ENCODE peak calls at places on chromosomes 16 and 17, in four cellular contexts. D, B, U and I are unnamed samples.

GRCh38 chr16:3880623-3881498 is at the start of gene CREBBP:
- DNase-seq in D (peak), B (peak), U (peak), I (peak)

GRCh38 chr17:45949755-45950320 is 49.2 kb upstream of the STH start:
- DNase-seq in D (no peak), B (no peak), U (no peak), I (no peak)

GRCh38 chr16:10992112-10992511 is 47.7 kb downstream of the CLEC16A start:
- DNase-seq in D (peak), B (no peak), U (no peak), I (no peak)

GRCh38 chr16:48619547-48619946 is 9.6 kb upstream of the N4BP1 start:
- DNase-seq in D (no peak), B (no peak), U (no peak), I (no peak)

GRCh38 chr16:87681990-87682570 is 79.8 kb downstream of the JPH3 start:
- DNase-seq in D (peak), B (no peak), U (no peak), I (peak)

GRCh38 chr16:72173997-72174396 is 2.0 kb upstream of the PMFBP1 start:
- DNase-seq in D (no peak), B (no peak), U (no peak), I (no peak)

GRCh38 chr17:47267354-47267828 is 13.8 kb downstream of the ITGB3 start:
- DNase-seq in D (peak), B (no peak), U (no peak), I (no peak)

GRCh38 chr16:4701791-4702465 is 8.6 kb downstream of the NUDT16L1 start:
- DNase-seq in D (no peak), B (no peak), U (peak), I (no peak)

GRCh38 chr16:9374076-9374475 is 282.6 kb downstream of the HAPSTR1 start:
- DNase-seq in D (no peak), B (no peak), U (no peak), I (no peak)

GRCh38 chr16:54936086-54936978 is 5.7 kb downstream of the IRX5 start:
- DNase-seq in D (no peak), B (no peak), U (peak), I (no peak)

GRCh38 chr16:62549875-62550274 is 513.6 kb upstream of the CDH8 start:
- DNase-seq in D (no peak), B (no peak), U (no peak), I (no peak)

GRCh38 chr16:2022723-2023097 is 3.1 kb downstream of the NPW start:
- DNase-seq in D (peak), B (no peak), U (no peak), I (peak)

GRCh38 chr16:531494-532125 is 4.1 kb downstream of the CAPN15 start:
- DNase-seq in D (no peak), B (no peak), U (no peak), I (no peak)

GRCh38 chr17:27361695-27362094 is 67.8 kb downstream of the WSB1 start:
- DNase-seq in D (no peak), B (no peak), U (no peak), I (no peak)

GRCh38 chr16:68506331-68507053 is 32.6 kb upstream of the ZFP90 start:
- DNase-seq in D (peak), B (no peak), U (no peak), I (no peak)

GRCh38 chr16:50635505-50636392 is 45.4 kb downstream of the SNX20 start:
- DNase-seq in D (no peak), B (no peak), U (no peak), I (peak)

GRCh38 chr16:87498324-87499188 is 5.7 kb upstream of the ZCCHC14 start:
- DNase-seq in D (no peak), B (no peak), U (no peak), I (no peak)

GRCh38 chr16:9099131-9099625 is 7.7 kb downstream of the HAPSTR1 start:
- DNase-seq in D (peak), B (no peak), U (no peak), I (no peak)

GRCh38 chr17:6572997-6573396 is 16.6 kb upstream of the PITPNM3 start:
- DNase-seq in D (no peak), B (no peak), U (no peak), I (no peak)

GRCh38 chr17:1071103-1071825 is 74.3 kb downstream of the TIMM22 start:
- DNase-seq in D (no peak), B (no peak), U (peak), I (no peak)

GRCh38 chr16:68731569-68732067 is 5.5 kb upstream of the CDH1 start:
- DNase-seq in D (no peak), B (no peak), U (no peak), I (no peak)

DNA sequence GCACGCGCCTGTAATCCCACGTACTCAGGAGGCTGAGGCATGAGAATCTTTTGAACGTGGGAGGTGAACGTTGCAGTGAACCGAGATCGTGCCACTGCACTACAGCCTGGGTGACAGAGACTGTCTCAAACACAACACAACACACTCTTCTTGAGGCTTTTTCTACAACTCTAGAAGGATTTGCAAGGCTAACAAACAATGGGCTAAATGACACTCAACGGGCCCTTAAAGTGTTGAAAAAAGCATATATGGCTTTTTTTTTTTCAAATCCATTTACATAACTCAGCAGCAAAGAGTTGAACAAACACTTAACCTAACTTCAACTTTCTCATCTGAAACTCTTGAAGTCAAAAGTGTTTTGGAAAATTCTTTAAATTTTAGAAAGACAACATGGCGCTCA is 22.3 kb downstream of the CDR2 start:
- DNase-seq in D (no peak), B (no peak), U (no peak), I (no peak)
- H3K27ac ChIP-seq in D (peak), B (no peak), U (no peak), I (no peak)

GRCh38 chr17:77593081-77593480 is 365.4 kb upstream of the TNRC6C start:
- DNase-seq in D (no peak), B (no peak), U (no peak), I (no peak)
- H3K27ac ChIP-seq in D (no peak), B (no peak), U (no peak), I (no peak)

DNA sequence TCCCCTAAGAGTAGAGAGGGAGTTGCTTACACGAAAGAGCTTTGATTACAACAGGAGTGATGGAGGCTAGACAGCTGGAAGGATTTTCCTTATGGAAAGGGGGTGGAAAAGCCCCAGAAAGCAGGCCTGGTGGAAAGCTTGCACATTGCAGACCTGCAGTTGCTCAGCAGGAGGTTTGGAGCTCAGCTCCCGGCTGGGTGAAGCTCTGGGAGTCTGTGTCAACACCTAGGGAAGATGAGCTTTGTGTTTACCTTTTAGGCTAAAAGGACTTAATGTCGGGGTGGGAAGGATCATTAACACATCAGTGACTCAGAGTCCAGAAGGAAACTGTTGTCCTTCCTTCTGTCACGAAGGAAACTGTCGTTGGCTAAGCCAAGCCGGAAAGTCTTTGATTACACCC is 48.1 kb downstream of the RAP1GAP2 start:
- DNase-seq in D (peak), B (no peak), U (no peak), I (no peak)
- H3K27ac ChIP-seq in D (no peak), B (no peak), U (no peak), I (no peak)

GRCh38 chr17:65739026-65739425 is 177.6 kb upstream of the AXIN2 start:
- DNase-seq in D (no peak), B (no peak), U (no peak), I (no peak)

GRCh38 chr17:65741690-65742089 is 180.2 kb upstream of the AXIN2 start:
- DNase-seq in D (no peak), B (no peak), U (no peak), I (no peak)

GRCh38 chr17:65745241-65745640 is 183.8 kb upstream of the AXIN2 start:
- DNase-seq in D (no peak), B (no peak), U (no peak), I (no peak)

GRCh38 chr17:65743313-65743665 is 181.8 kb upstream of the AXIN2 start:
- DNase-seq in D (peak), B (no peak), U (no peak), I (no peak)

GRCh38 chr17:65742433-65743312 is 181.2 kb upstream of the AXIN2 start:
- DNase-seq in D (peak), B (no peak), U (no peak), I (no peak)
- H3K27ac ChIP-seq in D (no peak), B (no peak), U (no peak), I (no peak)

GRCh38 chr16:18932243-18932997 is 6.2 kb upstream of the SMG1 start:
- DNase-seq in D (peak), B (no peak), U (no peak), I (no peak)
- H3K27ac ChIP-seq in D (no peak), B (no peak), U (peak), I (no peak)

GRCh38 chr17:77507116-77507885 is 366.5 kb downstream of the SEC14L1 start:
- DNase-seq in D (no peak), B (no peak), U (peak), I (no peak)
- H3K27ac ChIP-seq in D (no peak), B (no peak), U (no peak), I (no peak)

GRCh38 chr16:15686287-15686686 is 36.2 kb downstream of the NDE1 start:
- DNase-seq in D (no peak), B (no peak), U (no peak), I (no peak)
- H3K27ac ChIP-seq in D (no peak), B (no peak), U (no peak), I (no peak)